ENCODE peak calls at places on chromosomes 13 and 19, in five cellular contexts. Q is PC-3; B is iPS-NIHi11; U is NAMALWA; E is stimulated activated CD8-positive, alpha-beta memory T cell treated with anti-CD3 and anti-CD28 coated beads, Interleukin-4, amount 100 ng/mL, for 24 hours. T is an unnamed sample.

GRCh38 chr13:99384468-99384867 is 77.3 kb upstream of the GPR183 start:
- DNase-seq in E (no peak), B (no peak), Q (no peak), U (no peak), T (peak)

GRCh38 chr13:97879646-97880297 is 73.7 kb upstream of the IPO5 start:
- DNase-seq in B (no peak), E (no peak), U (no peak), Q (peak), T (no peak)

GRCh38 chr19:49851456-49852259 is 699 bp downstream of the PTOV1 start:
- DNase-seq in B (peak), Q (peak), E (no peak), U (peak), T (peak)

GRCh38 chr13:96090240-96091101 is 564 bp downstream of the HS6ST3 start:
- DNase-seq in Q (no peak), E (no peak), B (peak), U (no peak), T (no peak)

GRCh38 chr13:85236431-85236830 is 562.8 kb downstream of the SLITRK6 start:
- DNase-seq in B (no peak), E (no peak), U (no peak), Q (peak), T (no peak)

GRCh38 chr19:12800344-12800732 is 1.3 kb downstream of the PRDX2 start:
- DNase-seq in Q (no peak), U (no peak), B (no peak), E (no peak), T (no peak)

GRCh38 chr19:8206147-8207087 is 2.8 kb upstream of the CERS4 start:
- DNase-seq in B (peak), U (no peak), Q (no peak), E (no peak), T (no peak)

GRCh38 chr13:30708541-30708940 is 26.8 kb upstream of the ALOX5AP start:
- DNase-seq in E (no peak), U (no peak), Q (no peak), B (no peak), T (no peak)

GRCh38 chr19:43524922-43525835 is 1.8 kb downstream of the ETHE1 start:
- DNase-seq in E (no peak), Q (peak), U (no peak), B (peak), T (peak)

GRCh38 chr19:48812094-48812929 is 1.5 kb upstream of the BCAT2 start:
- DNase-seq in U (peak), E (peak), B (peak), Q (peak), T (peak)

GRCh38 chr13:84609716-84610115 is 727.4 kb upstream of the SLITRK1 start:
- DNase-seq in E (no peak), U (no peak), Q (peak), B (no peak), T (no peak)